ENCODE peak calls at places on chromosome 19, in ten cellular contexts. L is lower leg skin, Y is HCT116, H is sigmoid colon, U is thyroid gland, C is Peyer's patch, G is adrenal gland, Q is stomach, N is GM12878, X is IMR-90. T is an unnamed sample.

GRCh38 chr19:45450042-45450380 is 17.8 kb upstream of the FOSB start:
- DNase-seq in H (no peak), Q (no peak), L (no peak), X (no peak), U (no peak), Y (no peak), N (no peak), G (no peak), C (no peak), T (no peak)

GRCh38 chr19:6510618-6511017 is 8.5 kb upstream of the TUBB4A start:
- DNase-seq in G (no peak), L (no peak), Y (no peak), C (no peak), U (no peak), H (no peak), N (no peak), X (no peak), Q (no peak), T (no peak)

GRCh38 chr19:49071860-49072547 is 495 bp downstream of the KCNA7 start:
- DNase-seq in C (no peak), N (no peak), Y (no peak), Q (no peak), L (no peak), H (no peak), X (no peak), G (no peak), U (no peak), T (no peak)

GRCh38 chr19:542173-542866 is 1.5 kb upstream of the GZMM start:
- DNase-seq in X (no peak), G (no peak), Y (no peak), U (no peak), L (no peak), N (no peak), H (no peak), C (no peak), Q (no peak), T (no peak)

GRCh38 chr19:14475251-14476073 is at the start of gene PTGER1:
- DNase-seq in Y (peak; percentile 21), L (no peak), G (no peak), U (no peak), X (peak; percentile 35), N (no peak), C (no peak), Q (no peak), H (no peak), T (no peak)

GRCh38 chr19:47240996-47241918 is 10.3 kb upstream of the BBC3 start:
- DNase-seq in Y (peak; percentile 77), U (peak; percentile 82), Q (peak; percentile 89), C (peak; percentile 76), G (peak; percentile 72), X (peak; percentile 79), L (peak; percentile 60), H (peak; percentile 86), N (no peak), T (no peak)

GRCh38 chr19:34676697-34677385 is at the start of gene SCGB2B2:
- DNase-seq in U (peak; percentile 87), G (no peak), Q (no peak), H (no peak), L (peak; percentile 54), C (no peak), Y (peak; percentile 80), N (peak; percentile 50), X (no peak), T (no peak)

GRCh38 chr19:3357731-3358391 is 8.5 kb upstream of the NFIC start:
- DNase-seq in X (no peak), N (no peak), U (peak; percentile 48), Q (no peak), L (no peak), G (peak; percentile 49), Y (no peak), C (no peak), H (peak; percentile 81), T (no peak)

GRCh38 chr19:6811906-6812305 is 39.4 kb downstream of the VAV1 start:
- DNase-seq in X (peak; percentile 39), H (no peak), U (no peak), N (peak; percentile 12), Y (peak; percentile 79), Q (no peak), G (no peak), L (no peak), C (no peak), T (no peak)

GRCh38 chr19:7528522-7529245 is 6.3 kb downstream of the MCOLN1 start:
- DNase-seq in H (no peak), N (no peak), U (no peak), L (no peak), C (no peak), G (no peak), Y (no peak), X (no peak), Q (no peak), T (no peak)

GRCh38 chr19:7618771-7619510 is 10.4 kb downstream of the XAB2 start:
- DNase-seq in L (no peak), Q (peak; percentile 96), X (no peak), H (no peak), Y (no peak), U (peak; percentile 98), C (peak; percentile 86), G (peak; percentile 86), N (no peak), T (no peak)

GRCh38 chr19:48569814-48570213 is 17.8 kb downstream of the SULT2B1 start:
- DNase-seq in L (no peak), U (no peak), X (peak; percentile 56), H (no peak), N (no peak), Q (peak; percentile 36), Y (no peak), C (no peak), G (no peak), T (no peak)

GRCh38 chr19:798415-799075 is 1.3 kb downstream of the PTBP1 start:
- DNase-seq in U (no peak), G (peak; percentile 53), L (no peak), H (no peak), X (no peak), N (no peak), C (peak; percentile 86), Y (no peak), Q (no peak), T (no peak)

GRCh38 chr19:12987781-12988180 is 7.5 kb upstream of the NFIX start:
- DNase-seq in H (no peak), G (no peak), C (peak; percentile 43), Q (no peak), L (no peak), N (no peak), X (no peak), U (no peak), Y (no peak), T (no peak)

DNA sequence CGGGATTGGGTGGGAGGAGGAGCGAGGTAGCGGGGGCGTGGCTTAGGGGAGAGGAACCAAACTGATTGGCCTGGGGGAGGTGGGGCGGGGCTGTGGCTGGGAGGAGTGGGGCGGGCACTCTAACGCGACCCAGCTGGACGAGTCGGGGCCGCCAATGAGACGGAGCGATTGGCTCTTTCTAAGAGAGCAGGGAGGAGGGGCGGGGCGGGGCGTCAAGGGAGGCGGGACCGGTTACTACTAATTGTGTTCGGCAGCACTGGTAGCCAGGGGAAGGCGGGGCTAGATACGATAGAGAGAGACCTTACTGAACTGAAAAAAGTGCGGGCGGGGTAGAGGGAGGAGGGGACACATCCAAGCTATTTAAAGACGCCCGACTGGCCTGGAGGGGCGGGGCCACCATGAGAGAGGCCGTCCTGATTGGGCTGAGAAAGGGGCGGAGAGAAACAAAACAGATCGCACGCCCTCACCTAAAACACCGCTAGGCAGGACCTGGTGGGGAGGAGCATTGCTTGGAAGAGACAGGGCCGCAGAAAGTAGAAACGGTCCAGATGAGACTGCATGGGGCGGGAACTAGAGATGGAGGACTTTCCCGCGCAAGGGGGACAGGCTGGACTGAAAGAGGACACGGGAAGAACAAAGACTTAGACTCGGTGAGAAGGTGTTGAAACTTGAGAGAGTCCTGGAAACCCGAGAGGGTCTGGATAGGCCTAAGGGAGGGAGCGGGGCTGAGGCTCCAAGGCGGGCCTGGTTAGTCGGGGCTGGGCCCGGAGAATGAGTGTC is at the start of gene KCNC3:
- DNase-seq in G (peak; percentile 99), H (peak; percentile 97), L (peak; percentile 99), U (peak; percentile 100), N (peak; percentile 83), Q (peak; percentile 99), C (peak; percentile 98), Y (peak; percentile 99), X (peak; percentile 83), T (peak; percentile 97)
- TF ChIP-seq POLR2A in G (peak; percentile 55), H (no peak), L (no peak), U (no peak), N (peak; percentile 92), Q (no peak), C (peak; percentile 19), Y (peak; percentile 84), X (no peak), T (no peak)

GRCh38 chr19:53991224-53992113 is at the start of gene CACNG6:
- DNase-seq in Q (peak; percentile 39), H (no peak), N (no peak), U (no peak), X (no peak), L (no peak), G (no peak), C (no peak), Y (no peak), T (no peak)
- TF ChIP-seq POLR2A in Q (no peak), H (no peak), N (no peak), U (no peak), X (no peak), L (no peak), G (no peak), C (no peak), Y (no peak), T (no peak)

GRCh38 chr19:19668230-19669012 is at the start of gene ZNF101:
- DNase-seq in Q (peak; percentile 93), C (peak; percentile 95), L (peak; percentile 91), H (peak; percentile 96), G (peak; percentile 89), N (peak; percentile 89), Y (peak; percentile 89), X (peak; percentile 85), U (peak; percentile 95), T (no peak)
- TF ChIP-seq POLR2A in Q (no peak), C (peak; percentile 36), L (no peak), H (peak; percentile 10), G (no peak), N (peak; percentile 87), Y (no peak), X (no peak), U (no peak), T (no peak)

GRCh38 chr19:50723735-50724521 is 764 bp downstream of the CLEC11A start:
- DNase-seq in X (no peak), L (no peak), Q (no peak), Y (no peak), N (no peak), H (no peak), C (no peak), U (no peak), G (no peak), T (no peak)

GRCh38 chr19:50725932-50726230 is 2.7 kb downstream of the CLEC11A start:
- DNase-seq in L (no peak), U (no peak), C (no peak), Q (no peak), Y (no peak), X (no peak), N (no peak), H (no peak), G (no peak), T (no peak)

GRCh38 chr19:50723069-50723468 is at the start of gene CLEC11A:
- DNase-seq in C (no peak), Q (no peak), L (peak; percentile 56), H (peak; percentile 90), N (no peak), Y (no peak), X (peak; percentile 80), U (peak; percentile 12), G (peak; percentile 52), T (no peak)

GRCh38 chr19:50725218-50725931 is 2.2 kb downstream of the CLEC11A start:
- DNase-seq in N (no peak), X (no peak), Y (peak; percentile 23), H (no peak), Q (no peak), C (no peak), U (no peak), L (no peak), G (no peak), T (no peak)

GRCh38 chr19:50724522-50725217 is 1.5 kb downstream of the CLEC11A start:
- DNase-seq in N (peak; percentile 55), Y (peak; percentile 99), U (peak; percentile 99), C (peak; percentile 94), Q (peak; percentile 95), L (peak; percentile 98), G (peak; percentile 99), H (peak; percentile 100), X (peak; percentile 99), T (peak; percentile 99)
- TF ChIP-seq POLR2A in N (peak; percentile 79), Y (peak; percentile 62), U (peak; percentile 37), C (peak; percentile 45), Q (no peak), L (no peak), G (peak; percentile 80), H (no peak), X (peak; percentile 29), T (no peak)